ENCODE peak calls at places on chromosomes 3 and 15, in six cellular contexts. C, J, V, B, K and Z are unnamed samples.

GRCh38 chr3:178255315-178255714 is 280.9 kb upstream of the KCNMB2 start:
- DNase-seq in C (no peak), J (no peak), V (peak; percentile 34), B (no peak), K (peak; percentile 36), Z (no peak)

GRCh38 chr3:128486157-128486691 is 6.8 kb downstream of the GATA2 start:
- DNase-seq in C (no peak), J (no peak), V (no peak), B (no peak), K (no peak), Z (no peak)

GRCh38 chr3:125683067-125683844 is 88.0 kb upstream of the OSBPL11 start:
- DNase-seq in C (no peak), J (no peak), V (no peak), B (no peak), K (no peak), Z (no peak)

GRCh38 chr15:40454904-40455391 is 14.2 kb downstream of the BAHD1 start:
- DNase-seq in C (no peak), J (no peak), V (peak; percentile 54), B (no peak), K (peak; percentile 70), Z (no peak)

GRCh38 chr3:143245692-143246091 is 126.1 kb downstream of the CHST2 start:
- DNase-seq in C (no peak), J (no peak), V (no peak), B (no peak), K (no peak), Z (no peak)

GRCh38 chr3:65851827-65852226 is 186.9 kb downstream of the MAGI1 start:
- DNase-seq in C (no peak), J (no peak), V (peak; percentile 94), B (peak; percentile 34), K (no peak), Z (no peak)

GRCh38 chr15:41734079-41734478 is 40.2 kb upstream of the MAPKBP1 start:
- DNase-seq in C (no peak), J (no peak), V (peak; percentile 58), B (peak; percentile 84), K (no peak), Z (no peak)

GRCh38 chr3:7695067-7695466 is 806.6 kb upstream of the LMCD1 start:
- DNase-seq in C (no peak), J (no peak), V (no peak), B (no peak), K (no peak), Z (no peak)

GRCh38 chr15:101151286-101151685 is 100.6 kb downstream of the CHSY1 start:
- DNase-seq in C (no peak), J (no peak), V (no peak), B (no peak), K (no peak), Z (no peak)

GRCh38 chr15:60751985-60752952 is 273.3 kb upstream of the ICE2 start:
- DNase-seq in C (no peak), J (no peak), V (peak; percentile 85), B (no peak), K (peak; percentile 87), Z (no peak)

GRCh38 chr3:53939081-53939582 is 47.5 kb upstream of the SELENOK start:
- DNase-seq in C (peak; percentile 11), J (no peak), V (no peak), B (no peak), K (no peak), Z (no peak)

GRCh38 chr3:100992086-100993033 is 861 bp downstream of the ABI3BP start:
- DNase-seq in C (no peak), J (no peak), V (peak; percentile 55), B (no peak), K (peak; percentile 66), Z (no peak)

DNA sequence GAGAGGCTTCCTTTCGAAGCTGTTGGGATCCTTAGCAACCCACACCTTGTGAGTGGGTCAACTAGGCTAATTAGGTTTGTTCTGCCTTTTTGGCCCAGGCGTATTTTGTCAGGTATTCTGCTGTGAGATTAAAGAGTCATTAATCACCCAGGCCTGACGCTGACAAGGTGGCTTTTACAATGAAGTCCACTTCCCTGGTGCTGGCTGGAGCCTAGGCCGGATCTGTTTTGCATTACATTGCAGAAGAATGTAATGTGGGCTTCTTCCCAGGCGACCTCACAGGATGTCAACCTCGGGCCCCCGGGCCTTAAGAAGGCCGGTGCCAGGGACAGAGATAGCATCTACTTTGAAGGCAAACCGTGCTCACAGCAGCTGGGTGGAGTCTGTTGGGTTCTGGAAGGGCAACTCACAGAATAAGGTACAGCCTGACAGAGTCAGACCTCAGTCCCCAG is 76.9 kb downstream of the HES1 start:
- DNase-seq in C (peak; percentile 50), J (peak; percentile 73), V (no peak), B (peak; percentile 18), K (no peak), Z (peak; percentile 87)
- H3K4ac ChIP-seq in C (no peak overlapping the region), J (no peak overlapping the region), V (no peak overlapping the region), B (no peak overlapping the region), K (peak overlapping the region; percentile 3), Z (no peak overlapping the region)

GRCh38 chr3:45865568-45865955 is 20.8 kb upstream of the CCR9 start:
- DNase-seq in C (no peak), J (no peak), V (no peak), B (no peak), K (no peak), Z (no peak)
- H2AFZ ChIP-seq in C (no peak overlapping the region), J (no peak overlapping the region), V (no peak overlapping the region), B (no peak overlapping the region), K (no peak overlapping the region), Z (no peak overlapping the region)

GRCh38 chr15:70196314-70197291 is 98.9 kb upstream of the TLE3 start:
- DNase-seq in C (peak; percentile 82), J (peak; percentile 64), V (peak; percentile 88), B (peak; percentile 99), K (peak; percentile 87), Z (peak; percentile 94)

GRCh38 chr15:70197318-70197944 is 99.7 kb upstream of the TLE3 start:
- DNase-seq in C (no peak), J (no peak), V (no peak), B (no peak), K (no peak), Z (no peak)

GRCh38 chr15:70195171-70195807 is 97.6 kb upstream of the TLE3 start:
- DNase-seq in C (no peak), J (no peak), V (no peak), B (no peak), K (no peak), Z (no peak)

GRCh38 chr15:70194266-70194665 is 96.5 kb upstream of the TLE3 start:
- DNase-seq in C (no peak), J (no peak), V (no peak), B (peak; percentile 88), K (no peak), Z (no peak)

DNA sequence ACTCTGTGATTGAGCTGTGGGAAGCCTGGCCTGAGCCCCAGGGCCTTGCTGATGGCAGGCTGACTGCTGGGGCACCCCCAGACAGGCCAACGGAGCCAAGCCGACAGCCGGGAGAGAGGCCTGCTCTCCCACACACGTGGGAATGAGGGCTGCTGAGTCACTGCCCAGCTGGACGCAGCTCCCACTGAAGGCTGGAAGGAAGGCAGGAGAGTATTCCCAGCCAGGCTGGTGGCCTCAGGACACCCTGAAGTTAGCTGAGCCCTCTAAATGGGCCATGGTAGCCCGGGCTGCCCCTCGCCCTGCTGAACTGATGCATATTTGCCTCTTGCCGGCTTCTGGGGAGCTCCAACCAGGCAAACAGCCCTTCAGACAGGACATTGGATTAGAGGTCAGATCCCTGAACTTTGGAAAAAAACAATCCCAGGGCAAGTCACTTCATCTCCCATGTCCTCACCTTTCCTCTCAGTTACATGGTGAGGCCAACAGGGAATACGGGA is 98.1 kb upstream of the TLE3 start:
- DNase-seq in C (no peak), J (no peak), V (peak; percentile 92), B (peak; percentile 80), K (peak; percentile 91), Z (no peak)
- H3K4ac ChIP-seq in C (no peak overlapping the region), J (no peak overlapping the region), V (peak overlapping the region; percentile 76), B (peak overlapping the region; percentile 7), K (peak overlapping the region; percentile 85), Z (no peak overlapping the region)

GRCh38 chr3:73786346-73786807 is 161.6 kb upstream of the PDZRN3 start:
- DNase-seq in C (no peak), J (no peak), V (peak; percentile 97), B (peak; percentile 8), K (peak; percentile 63), Z (no peak)
- H2AFZ ChIP-seq in C (no peak overlapping the region), J (no peak overlapping the region), V (peak overlapping the region; percentile 73), B (no peak overlapping the region), K (no peak overlapping the region), Z (no peak overlapping the region)